ENCODE peak calls at places on chromosome 16, in six cellular contexts. R is suprapubic skin, X is ovary, M is IMR-90, K is tibial nerve, O is cardiac muscle cell. D is an unnamed sample.

GRCh38 chr16:20291807-20292206 is 35.5 kb downstream of the GP2 start:
- DNase-seq in R (no peak), X (no peak), M (no peak), K (no peak), O (no peak), D (no peak)

GRCh38 chr16:7513429-7513828 is 180.8 kb downstream of the RBFOX1 start:
- DNase-seq in R (no peak), X (no peak), M (no peak), K (no peak), O (no peak), D (no peak)

GRCh38 chr16:83470406-83470805 is 337.4 kb upstream of the HSBP1 start:
- DNase-seq in R (no peak), X (no peak), M (peak), K (no peak), O (peak), D (no peak)

GRCh38 chr16:28193530-28194423 is 18.0 kb downstream of the XPO6 start:
- DNase-seq in R (no peak), X (no peak), M (peak), K (no peak), O (peak), D (no peak)

GRCh38 chr16:87263418-87264052 is 53.7 kb downstream of the C16orf95 start:
- DNase-seq in R (no peak), X (no peak), M (no peak), K (no peak), O (no peak), D (no peak)

GRCh38 chr16:1263591-1264216 is 7.8 kb downstream of the TPSD1 start:
- DNase-seq in R (peak), X (no peak), M (no peak), K (no peak), O (no peak), D (no peak)

GRCh38 chr16:83456934-83457333 is 350.8 kb upstream of the HSBP1 start:
- DNase-seq in R (no peak), X (no peak), M (no peak), K (no peak), O (no peak), D (no peak)

GRCh38 chr16:6099102-6099501 is 1001.5 kb upstream of the EEF2KMT start:
- DNase-seq in R (no peak), X (no peak), M (no peak), K (no peak), O (no peak), D (no peak)

GRCh38 chr16:87150359-87151280 is 166.6 kb downstream of the C16orf95 start:
- DNase-seq in R (no peak), X (no peak), M (no peak), K (no peak), O (no peak), D (no peak)

GRCh38 chr16:72895951-72896350 is 152.0 kb downstream of the ZFHX3 start:
- DNase-seq in R (no peak), X (no peak), M (no peak), K (no peak), O (peak), D (no peak)

GRCh38 chr16:86575754-86576557 is 2.4 kb upstream of the FOXL1 start:
- DNase-seq in R (peak), X (no peak), M (peak), K (peak), O (peak), D (peak)

GRCh38 chr16:2482181-2483107 is 7.5 kb downstream of the TBC1D24 start:
- DNase-seq in R (no peak), X (peak), M (peak), K (peak), O (peak), D (no peak)

GRCh38 chr16:2858245-2859025 is 465 bp upstream of the PRSS22 start:
- DNase-seq in R (no peak), X (no peak), M (no peak), K (no peak), O (no peak), D (no peak)

GRCh38 chr16:73663720-73664119 is 615.8 kb upstream of the ZFHX3 start:
- DNase-seq in R (no peak), X (no peak), M (no peak), K (no peak), O (no peak), D (no peak)

GRCh38 chr16:3431779-3432219 is 11.5 kb downstream of the ZNF597 start:
- DNase-seq in R (peak), X (peak), M (peak), K (peak), O (peak), D (no peak)

GRCh38 chr16:85422124-85422373 is 191.1 kb upstream of the GSE1 start:
- DNase-seq in R (no peak), X (no peak), M (no peak), K (no peak), O (no peak), D (no peak)

GRCh38 chr16:79009911-79010310 is 590.6 kb downstream of the MAF start:
- DNase-seq in R (no peak), X (no peak), M (no peak), K (no peak), O (no peak), D (no peak)

GRCh38 chr16:47657032-47657431 is 195.9 kb downstream of the PHKB start:
- DNase-seq in R (no peak), X (no peak), M (no peak), K (no peak), O (no peak), D (no peak)

GRCh38 chr16:995087-995486 is 13.5 kb downstream of the SOX8 start:
- DNase-seq in R (no peak), X (no peak), M (peak), K (no peak), O (peak), D (no peak)

GRCh38 chr16:84047206-84047605 is 4.6 kb upstream of the SLC38A8 start:
- DNase-seq in R (no peak), X (no peak), M (no peak), K (no peak), O (no peak), D (no peak)

GRCh38 chr16:12661656-12662172 is 142.0 kb downstream of the CPPED1 start:
- DNase-seq in R (no peak), X (no peak), M (peak), K (no peak), O (peak), D (no peak)

GRCh38 chr16:22614271-22614947 is 103.7 kb downstream of the NPIPB5 start:
- DNase-seq in R (no peak), X (no peak), M (no peak), K (no peak), O (no peak), D (no peak)

DNA sequence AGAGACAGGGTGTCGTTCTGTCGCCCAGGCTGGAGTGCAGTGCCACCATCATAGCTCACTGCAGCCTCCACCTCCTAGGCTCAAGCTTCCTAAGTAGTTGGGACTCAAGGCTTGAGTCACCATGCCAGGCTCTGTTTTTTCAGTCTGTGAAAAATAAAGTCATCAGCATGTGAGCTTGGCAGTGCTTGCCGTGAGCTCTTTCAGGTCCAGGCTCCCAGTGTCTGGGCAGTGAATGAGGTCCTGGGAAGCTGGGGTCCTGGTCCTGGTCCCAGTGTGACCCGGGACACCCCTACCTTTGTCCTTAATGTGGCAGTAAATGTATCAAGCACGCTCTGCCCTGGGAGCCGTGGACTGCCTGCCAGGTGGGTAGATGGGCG is 22.9 kb upstream of the RPL13 start:
- DNase-seq in R (no peak), X (no peak), M (no peak), K (no peak), O (no peak), D (no peak)
- H3K27ac ChIP-seq in R (no peak), X (no peak), M (no peak), K (peak), O (no peak), D (no peak)

GRCh38 chr16:68790130-68790761 is 53.1 kb upstream of the TANGO6 start:
- DNase-seq in R (no peak), X (no peak), M (peak), K (peak), O (peak), D (no peak)
- TF ChIP-seq CTCF in R (no peak), X (no peak), M (no peak), K (no peak), O (no peak), D (no peak)

GRCh38 chr16:11583171-11583570 is 3.5 kb downstream of the LITAF start:
- DNase-seq in R (no peak), X (no peak), M (peak), K (no peak), O (peak), D (no peak)
- H3K4me3 ChIP-seq in R (no peak), X (no peak), M (no peak), K (no peak), O (no peak), D (peak)

GRCh38 chr16:15578824-15579223 is 64.1 kb downstream of the MARF1 start:
- DNase-seq in R (no peak), X (no peak), M (no peak), K (no peak), O (no peak), D (no peak)
- H3K27ac ChIP-seq in R (no peak), X (no peak), M (no peak), K (no peak), O (no peak), D (no peak)

GRCh38 chr16:81315271-81316175 is 761 bp downstream of the GAN start:
- DNase-seq in R (peak), X (peak), M (peak), K (peak), O (peak), D (no peak)
- TF ChIP-seq CTCF in R (no peak), X (no peak), M (peak), K (no peak), O (peak), D (no peak)

GRCh38 chr16:81830845-81831600 is 51.9 kb downstream of the PLCG2 start:
- DNase-seq in R (no peak), X (no peak), M (no peak), K (no peak), O (no peak), D (no peak)
- H3K4me3 ChIP-seq in R (no peak), X (no peak), M (no peak), K (no peak), O (no peak), D (no peak)

DNA sequence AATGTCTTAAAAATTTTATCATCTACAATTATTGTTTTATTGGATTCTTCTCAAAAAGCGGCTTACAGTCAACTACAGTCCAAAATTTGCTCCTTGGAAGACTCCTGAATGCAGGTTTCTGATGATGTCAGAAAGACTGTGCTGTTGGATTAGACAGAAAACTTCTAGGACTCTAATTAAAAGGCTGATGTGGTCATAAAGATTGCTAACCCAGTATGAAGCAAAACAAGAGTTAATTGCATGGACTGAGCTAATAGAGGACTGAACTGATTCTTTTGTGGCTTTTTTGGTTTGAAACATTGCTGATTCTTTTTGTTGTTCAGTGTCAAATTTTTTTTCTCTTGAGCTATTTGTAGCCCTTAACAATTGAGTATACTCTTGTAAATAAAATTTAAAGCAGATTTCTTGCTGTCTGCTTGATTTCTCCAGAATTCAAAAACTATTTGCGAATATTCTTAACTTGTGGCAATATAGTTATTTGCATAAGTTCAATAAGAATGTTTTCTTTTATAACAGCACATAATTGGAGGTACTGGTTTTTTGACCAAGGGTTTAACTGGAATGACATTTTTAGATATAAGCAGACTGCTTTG is 33.1 kb upstream of the LCMT1 start:
- DNase-seq in R (no peak), X (no peak), M (no peak), K (no peak), O (no peak), D (no peak)
- H3K27ac ChIP-seq in R (no peak), X (no peak), M (no peak), K (no peak), O (no peak), D (no peak)

GRCh38 chr16:66510711-66511614 is 39.0 kb downstream of the TK2 start:
- DNase-seq in R (no peak), X (peak), M (no peak), K (no peak), O (peak), D (peak)

GRCh38 chr16:66512589-66513404 is 37.1 kb downstream of the TK2 start:
- DNase-seq in R (no peak), X (no peak), M (no peak), K (no peak), O (peak), D (peak)

GRCh38 chr16:66509576-66509975 is 40.3 kb downstream of the TK2 start:
- DNase-seq in R (peak), X (no peak), M (no peak), K (no peak), O (no peak), D (peak)

GRCh38 chr16:66510298-66510697 is 39.6 kb downstream of the TK2 start:
- DNase-seq in R (no peak), X (no peak), M (no peak), K (no peak), O (no peak), D (peak)

DNA sequence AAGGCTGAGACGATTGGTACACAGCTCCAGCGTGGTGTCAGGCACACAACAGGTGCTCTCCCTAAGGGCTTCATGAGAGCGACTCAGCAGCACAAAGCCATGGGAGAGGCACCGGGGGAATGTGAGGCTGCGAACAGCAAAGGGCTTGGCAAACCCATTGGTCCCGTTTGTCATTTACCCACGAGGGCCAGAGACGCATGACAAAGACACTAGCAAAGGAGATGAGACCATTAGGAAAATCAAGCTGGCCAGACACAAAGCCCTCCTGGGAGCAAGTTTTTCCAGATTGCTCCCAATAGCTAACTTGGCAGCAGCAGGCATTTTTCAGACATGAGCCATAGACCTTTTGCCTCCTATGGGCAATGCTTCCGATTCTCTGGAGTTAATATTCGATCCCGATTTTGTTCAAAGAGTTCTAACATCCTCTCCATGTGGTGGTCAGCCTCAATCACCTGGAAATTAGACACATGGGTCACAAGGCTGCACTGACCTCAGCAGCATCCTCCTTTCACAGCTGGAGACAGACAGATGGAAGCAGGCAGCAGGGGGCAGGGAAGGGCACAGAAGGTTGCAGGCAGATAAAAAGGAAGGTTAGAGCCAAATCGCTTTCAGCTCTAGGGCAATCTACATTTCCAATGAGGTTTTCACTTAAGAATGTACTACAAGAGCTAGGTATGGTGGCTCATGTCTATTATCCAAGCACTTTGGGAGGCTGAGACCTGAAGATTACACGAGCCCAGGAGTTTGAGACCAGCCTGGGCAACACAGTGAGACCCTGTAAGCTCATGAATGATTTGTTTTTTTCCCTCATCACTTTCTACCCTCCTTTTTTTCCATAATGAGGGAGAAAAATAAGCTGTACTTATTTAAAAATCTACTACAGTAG is 38.1 kb downstream of the TK2 start:
- DNase-seq in R (no peak), X (no peak), M (peak), K (peak), O (peak), D (peak)
- TF ChIP-seq CTCF in R (no peak), X (no peak), M (no peak), K (no peak), O (peak), D (no peak)

D was measured in coronary artery.